ENCODE peak calls at places on chromosomes 12 and 14, in seven cellular contexts. N is MM.1S, S is choroid plexus epithelial cell, P is HL-60, X is PC-3, G is astrocyte of the cerebellum, K is tibial nerve. U is an unnamed sample.

GRCh38 chr14:20970983-20971704 is 15.9 kb downstream of the RNASE2 start:
- DNase-seq in K (peak), P (peak), X (peak), N (peak), S (peak), G (peak), U (peak)

GRCh38 chr14:37232907-37233481 is 35.3 kb downstream of the MIPOL1 start:
- DNase-seq in P (peak), N (peak), G (peak), K (peak), S (peak), X (peak), U (no peak)

GRCh38 chr14:46540986-46541385 is 110.6 kb downstream of the RPL10L start:
- DNase-seq in X (no peak), G (no peak), K (no peak), P (no peak), N (no peak), S (no peak), U (no peak)

GRCh38 chr12:75579552-75579951 is 68.1 kb upstream of the KRR1 start:
- DNase-seq in S (no peak), K (no peak), G (no peak), P (no peak), N (no peak), X (no peak), U (no peak)

GRCh38 chr14:68124885-68125731 is 305.5 kb downstream of the RAD51B start:
- DNase-seq in S (peak), K (no peak), X (peak), P (no peak), G (peak), N (no peak), U (no peak)

GRCh38 chr12:53217049-53217929 is 10.2 kb upstream of the ITGB7 start:
- DNase-seq in S (peak), G (no peak), K (no peak), N (no peak), P (peak), X (peak), U (no peak)

GRCh38 chr12:11085419-11085818 is 6.7 kb downstream of the TAS2R43 start:
- DNase-seq in K (no peak), P (no peak), N (no peak), X (no peak), S (peak), G (no peak), U (no peak)

GRCh38 chr14:105665247-105665950 is 139.0 kb downstream of the TMEM121 start:
- DNase-seq in K (no peak), G (no peak), X (no peak), S (no peak), N (no peak), P (no peak), U (no peak)

GRCh38 chr14:67987596-67987995 is 168.0 kb downstream of the RAD51B start:
- DNase-seq in X (no peak), G (peak), N (no peak), K (no peak), S (peak), P (no peak), U (no peak)

GRCh38 chr12:101696477-101697196 is 803 bp upstream of the CHPT1 start:
- DNase-seq in S (peak), P (peak), N (peak), X (peak), G (no peak), K (peak), U (no peak)

GRCh38 chr14:99971929-99972747 is 93.1 kb upstream of the EVL start:
- DNase-seq in K (no peak), S (no peak), G (no peak), N (no peak), P (peak), X (no peak), U (no peak)

GRCh38 chr12:116808113-116808786 is 70.1 kb downstream of the RNFT2 start:
- DNase-seq in X (no peak), P (no peak), N (no peak), S (no peak), K (no peak), G (no peak), U (no peak)

GRCh38 chr14:100391777-100392176 is 68.6 kb downstream of the SLC25A47 start:
- DNase-seq in P (no peak), K (no peak), X (no peak), G (no peak), S (no peak), N (no peak), U (no peak)

GRCh38 chr14:30779210-30779609 is 95.1 kb upstream of the COCH start:
- DNase-seq in K (no peak), S (peak), P (no peak), N (peak), X (peak), G (no peak), U (no peak)

GRCh38 chr12:120225200-120225558 is 24.3 kb upstream of the RPLP0 start:
- DNase-seq in X (no peak), G (no peak), P (no peak), K (no peak), S (no peak), N (no peak), U (no peak)

GRCh38 chr12:1910468-1910867 is 8.0 kb downstream of the CACNA2D4 start:
- DNase-seq in G (no peak), S (no peak), N (no peak), X (no peak), P (no peak), K (no peak), U (no peak)

GRCh38 chr14:100106260-100106659 is 41.0 kb downstream of the EVL start:
- DNase-seq in K (no peak), G (no peak), S (no peak), P (no peak), N (no peak), X (no peak), U (no peak)

DNA sequence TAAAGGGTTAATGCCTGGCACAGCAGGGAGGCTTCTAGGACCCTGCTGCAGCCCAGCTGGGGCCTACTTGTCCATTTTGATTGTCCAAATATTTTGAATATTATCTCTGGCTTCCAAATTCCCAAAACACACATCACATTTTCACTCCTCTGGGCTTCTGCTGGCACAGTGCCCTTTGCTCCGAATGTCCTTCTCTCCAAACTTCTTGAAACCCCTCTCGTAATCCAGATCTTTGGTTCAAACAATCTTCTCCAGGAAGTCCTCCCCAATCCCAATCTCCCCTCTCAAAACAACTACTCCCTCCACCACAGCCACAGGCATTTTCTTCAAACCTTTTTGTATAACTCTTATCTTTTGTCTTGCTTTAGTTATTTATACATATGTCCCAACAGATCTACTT is 225.6 kb downstream of the PPM1H start:
- DNase-seq in P (no peak), S (no peak), X (no peak), G (no peak), K (no peak), N (no peak), U (no peak)
- TF ChIP-seq CTCF in P (no peak), S (no peak), X (no peak), G (no peak), K (no peak), N (no peak), U (no peak)

GRCh38 chr14:94393474-94393873 is 5.1 kb upstream of the SERPINA1 start:
- DNase-seq in N (no peak), P (no peak), K (no peak), S (no peak), X (no peak), G (no peak), U (no peak)
- H3K4me3 ChIP-seq in N (no peak), P (no peak), K (no peak), S (no peak), X (no peak), G (no peak), U (no peak)

GRCh38 chr12:57240926-57241555 is 9.9 kb downstream of the STAC3 start:
- DNase-seq in N (no peak), P (no peak), X (peak), K (no peak), G (no peak), S (no peak), U (no peak)
- TF ChIP-seq CTCF in N (no peak), P (no peak), X (no peak), K (no peak), G (no peak), S (peak), U (no peak)

DNA sequence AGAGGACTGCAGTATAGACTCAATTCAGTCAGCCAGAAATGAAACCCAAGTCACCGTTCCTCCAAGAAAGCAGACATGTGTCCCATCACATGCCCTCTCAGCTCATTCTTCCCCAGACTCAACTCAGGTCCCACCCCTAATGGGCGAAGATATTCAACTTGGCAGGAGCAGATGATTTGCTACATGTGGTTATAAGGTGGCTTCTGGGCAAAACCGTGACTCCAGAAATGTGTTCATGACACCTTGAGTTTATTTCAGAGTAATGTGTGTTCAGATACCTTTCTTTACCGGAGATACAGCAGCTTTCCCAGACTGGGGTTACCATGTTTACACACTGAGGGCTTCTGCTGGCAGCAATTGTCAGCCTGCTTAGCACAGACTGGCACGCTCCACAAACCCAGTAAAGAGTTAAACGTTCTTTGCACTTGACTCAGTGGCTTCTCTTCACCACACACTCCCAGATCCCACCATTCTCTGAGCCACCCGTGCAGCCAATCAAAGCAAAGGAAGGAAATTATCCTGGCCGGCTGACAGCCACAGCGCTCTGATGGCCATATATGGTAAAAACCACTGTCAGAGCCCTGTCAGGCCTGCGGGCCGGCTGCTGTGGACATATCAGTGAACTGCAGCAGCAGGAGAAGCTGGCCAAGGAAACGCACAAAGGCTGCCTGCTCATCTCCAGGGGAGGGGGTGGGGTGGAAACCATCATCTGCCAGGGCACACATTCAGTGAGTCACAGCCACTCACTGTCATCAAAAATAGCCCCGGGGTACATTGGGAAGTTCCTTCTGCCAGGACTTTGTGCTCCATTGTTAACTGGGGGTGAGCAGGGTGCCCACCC is 39.9 kb downstream of the CORO1C start:
- DNase-seq in P (peak), S (peak), X (peak), K (peak), N (peak), G (peak), U (peak)
- H3K4me3 ChIP-seq in P (peak), S (no peak), X (peak), K (peak), N (peak), G (peak), U (peak)

GRCh38 chr14:23321572-23322547 is 603 bp downstream of the PABPN1 start:
- DNase-seq in S (peak), G (no peak), K (peak), N (no peak), X (peak), P (peak), U (no peak)
- TF ChIP-seq CTCF in S (peak), G (no peak), K (no peak), N (no peak), X (no peak), P (no peak), U (no peak)

GRCh38 chr12:92133166-92133565 is 12.5 kb downstream of the BTG1 start:
- DNase-seq in K (no peak), X (no peak), N (peak), P (no peak), G (no peak), S (no peak), U (no peak)
- H3K4me3 ChIP-seq in K (no peak), X (no peak), N (no peak), P (no peak), G (no peak), S (no peak), U (no peak)

GRCh38 chr14:65286443-65286842 is 126.1 kb upstream of the FUT8 start:
- DNase-seq in X (peak), K (no peak), N (peak), G (no peak), P (no peak), S (no peak), U (no peak)
- TF ChIP-seq CTCF in X (peak), K (no peak), N (peak), G (peak), P (no peak), S (peak), U (peak)

DNA sequence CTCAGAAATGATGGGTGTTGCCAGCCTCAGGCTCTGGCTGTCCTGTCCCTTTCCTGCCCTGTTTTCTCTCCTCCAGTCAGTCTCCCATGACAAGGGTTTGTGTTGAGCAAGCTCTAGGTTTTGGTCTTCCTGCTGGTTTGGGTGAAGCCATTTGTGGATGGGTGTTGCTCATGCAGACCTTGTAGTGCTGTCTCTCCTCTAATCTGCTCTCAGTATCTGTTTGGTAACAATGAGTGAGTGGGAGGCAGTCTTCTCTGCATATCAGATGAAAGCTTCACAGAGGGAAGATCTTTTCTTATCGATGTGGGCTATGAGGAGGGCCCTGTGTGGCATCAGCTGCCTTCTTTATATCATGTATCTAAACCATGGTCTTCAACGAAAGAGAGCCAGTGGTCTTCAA is 3.6 kb downstream of the CMA1 start:
- DNase-seq in G (no peak), P (no peak), N (no peak), X (no peak), K (no peak), S (no peak), U (no peak)
- H3K4me3 ChIP-seq in G (no peak), P (no peak), N (no peak), X (no peak), K (no peak), S (no peak), U (no peak)

DNA sequence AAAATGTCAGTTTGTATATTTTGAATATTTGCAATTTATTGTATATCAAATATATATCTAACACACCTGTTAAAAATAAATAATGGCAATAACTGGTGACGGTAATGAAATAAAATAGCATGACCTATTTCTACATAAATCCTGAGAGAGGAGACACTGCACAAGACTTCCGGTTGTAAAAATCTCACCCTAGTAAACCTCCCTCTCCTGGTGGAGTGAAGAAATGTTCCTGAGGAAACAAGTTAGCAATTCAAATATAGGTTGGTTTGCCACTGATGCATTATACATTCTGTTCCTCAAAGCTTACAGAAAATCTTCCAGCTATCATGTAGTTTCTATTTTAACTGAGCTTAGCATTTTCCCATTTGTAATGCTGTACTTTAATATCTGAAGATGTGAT is 166.2 kb upstream of the SYT10 start:
- DNase-seq in N (no peak), P (peak), S (peak), X (peak), K (no peak), G (no peak), U (no peak)
- TF ChIP-seq CTCF in N (peak), P (no peak), S (peak), X (peak), K (no peak), G (no peak), U (no peak)